ENCODE peak calls at places on chromosomes 13 and 19, in four cellular contexts. T, A, Z and N are unnamed samples.

GRCh38 chr13:44967656-44968451 is 21.4 kb downstream of the NUFIP1 start:
- DNase-seq in A (no peak), Z (no peak), T (no peak), N (no peak)

GRCh38 chr13:73608731-73609485 is 525.3 kb downstream of the KLF12 start:
- DNase-seq in A (no peak), Z (no peak), T (no peak), N (no peak)

GRCh38 chr13:112724788-112725345 is 35.0 kb downstream of the ATP11A start:
- DNase-seq in A (no peak), T (no peak), Z (no peak), N (no peak)

GRCh38 chr19:4007836-4008539 is 452 bp downstream of the PIAS4 start:
- DNase-seq in A (no peak), Z (peak; percentile 40), T (peak; percentile 18), N (no peak)

GRCh38 chr13:33153421-33154381 is 131.9 kb downstream of the STARD13 start:
- DNase-seq in T (peak; percentile 10), Z (no peak), A (no peak), N (no peak)

GRCh38 chr13:75687145-75687763 is 51.1 kb downstream of the LMO7 start:
- DNase-seq in T (peak; percentile 46), Z (no peak), A (no peak), N (no peak)

GRCh38 chr13:58018020-58018419 is 386.5 kb downstream of the PCDH17 start:
- DNase-seq in T (no peak), Z (no peak), A (no peak), N (no peak)

GRCh38 chr13:28820099-28821051 is at the start of gene MTUS2:
- DNase-seq in A (no peak), Z (no peak), T (no peak), N (no peak)

GRCh38 chr13:111561091-111561778 is 240.8 kb downstream of the TEX29 start:
- DNase-seq in T (no peak), A (no peak), Z (no peak), N (no peak)

GRCh38 chr13:96994030-96994848 is at the start of gene OXGR1:
- DNase-seq in T (no peak), A (peak; percentile 78), Z (no peak), N (no peak)

GRCh38 chr13:110546933-110547332 is 14.6 kb downstream of the RAB20 start:
- DNase-seq in Z (peak; percentile 70), A (no peak), T (peak; percentile 80), N (peak; percentile 28)

GRCh38 chr19:46299695-46300094 is 2.9 kb downstream of the HIF3A start:
- DNase-seq in T (no peak), A (no peak), Z (no peak), N (no peak)

GRCh38 chr19:51002542-51003311 is 1.3 kb upstream of the KLK8 start:
- DNase-seq in A (no peak), Z (peak; percentile 9), T (no peak), N (no peak)

GRCh38 chr13:110377178-110378175 is 70.4 kb downstream of the COL4A2 start:
- DNase-seq in T (no peak), Z (no peak), A (no peak), N (no peak)

GRCh38 chr13:61294467-61295186 is 121.0 kb downstream of the PCDH20 start:
- DNase-seq in A (no peak), T (no peak), Z (no peak), N (no peak)

GRCh38 chr13:54750521-54750920 is 1721.9 kb downstream of the OLFM4 start:
- DNase-seq in T (no peak), A (no peak), Z (no peak), N (no peak)

GRCh38 chr13:33937373-33938087 is 119.6 kb downstream of the RFC3 start:
- DNase-seq in A (no peak), Z (no peak), T (peak; percentile 87), N (no peak)

GRCh38 chr13:50403311-50403710 is 388.1 kb downstream of the KCNRG start:
- DNase-seq in Z (no peak), T (peak; percentile 78), A (no peak), N (no peak)
- H3K27ac ChIP-seq in Z (no peak overlapping the region), T (no peak overlapping the region), A (no peak overlapping the region), N (no peak overlapping the region)

DNA sequence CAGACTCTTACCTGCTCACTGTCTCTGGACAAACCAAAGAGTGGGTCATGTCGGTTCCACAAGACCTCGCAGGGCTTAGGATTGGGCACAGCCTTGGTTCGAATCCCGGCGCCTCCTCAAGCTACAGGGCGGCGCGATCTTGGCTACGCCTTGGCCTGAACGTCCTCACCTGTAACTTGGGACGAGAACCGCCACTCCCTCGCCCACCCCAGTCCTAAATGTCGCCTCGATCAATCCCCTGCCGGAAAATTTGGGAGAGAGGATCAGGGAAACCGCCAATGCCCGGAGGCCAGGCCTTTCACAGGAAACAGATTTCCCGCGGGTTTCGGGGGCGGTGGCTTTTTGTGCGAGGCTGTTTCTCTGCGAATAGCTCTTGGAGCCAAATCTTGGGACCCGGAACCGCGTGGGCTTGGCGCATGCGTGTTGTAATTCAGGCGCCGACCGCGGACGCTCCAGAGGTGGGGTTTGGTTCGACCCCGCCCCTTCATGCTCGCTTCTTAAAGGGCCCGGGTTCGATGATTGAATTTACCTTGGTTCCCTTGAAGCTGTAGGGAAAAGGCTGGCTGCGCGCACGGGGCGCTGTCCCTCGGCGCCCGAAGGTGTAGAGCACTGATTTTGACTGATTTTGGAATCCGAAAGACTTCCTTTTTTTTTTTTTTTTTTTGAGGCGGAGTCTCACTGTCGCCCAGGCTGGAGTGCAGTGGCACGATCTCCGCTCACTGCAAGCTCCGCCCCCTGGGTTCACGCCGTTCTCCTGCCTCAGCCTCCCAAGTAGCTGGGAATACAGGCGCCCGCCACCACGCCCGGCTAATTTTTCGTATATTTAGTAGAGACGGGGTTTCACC is at the start of gene NR2C2AP:
- DNase-seq in T (peak; percentile 83), A (peak; percentile 97), Z (peak; percentile 86), N (peak; percentile 32)
- TF ChIP-seq POLR2A in T (peak; percentile 52), A (no peak), Z (no peak), N (no peak)

DNA sequence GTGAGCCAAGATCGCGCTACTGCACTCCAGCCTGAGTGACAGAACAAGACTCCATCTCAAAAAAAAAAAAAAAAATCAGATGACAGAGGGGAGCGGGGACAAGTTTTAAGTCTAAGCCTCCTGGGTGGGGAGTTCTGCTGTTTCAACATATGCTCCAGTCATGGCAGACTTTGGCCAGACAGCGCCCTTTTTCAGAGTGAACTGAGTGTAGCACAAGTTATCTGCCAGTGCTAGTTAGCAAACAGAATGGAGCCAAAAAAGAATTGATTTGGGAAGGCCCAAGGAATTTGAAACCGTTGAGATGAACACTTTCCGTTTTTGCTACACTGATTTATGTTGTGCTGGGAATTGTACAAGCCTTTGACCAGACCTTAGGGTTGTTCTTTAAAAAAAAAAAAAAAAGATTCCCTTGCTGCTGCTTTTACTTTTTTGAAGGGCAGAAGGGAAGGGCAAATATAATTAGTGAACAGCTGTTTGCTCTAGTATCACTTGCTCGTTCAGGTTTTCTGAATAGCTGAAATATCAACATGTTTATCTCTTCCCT is 5.7 kb downstream of the ACTN4 start:
- DNase-seq in A (no peak), Z (no peak), T (peak; percentile 85), N (no peak)
- H3K4me1 ChIP-seq in A (peaks cover 96% of the 10 kb centered on the region), Z (peaks cover 80% of the 10 kb centered on the region), T (peaks cover 77% of the 10 kb centered on the region), N (peaks cover 78% of the 10 kb centered on the region)

DNA sequence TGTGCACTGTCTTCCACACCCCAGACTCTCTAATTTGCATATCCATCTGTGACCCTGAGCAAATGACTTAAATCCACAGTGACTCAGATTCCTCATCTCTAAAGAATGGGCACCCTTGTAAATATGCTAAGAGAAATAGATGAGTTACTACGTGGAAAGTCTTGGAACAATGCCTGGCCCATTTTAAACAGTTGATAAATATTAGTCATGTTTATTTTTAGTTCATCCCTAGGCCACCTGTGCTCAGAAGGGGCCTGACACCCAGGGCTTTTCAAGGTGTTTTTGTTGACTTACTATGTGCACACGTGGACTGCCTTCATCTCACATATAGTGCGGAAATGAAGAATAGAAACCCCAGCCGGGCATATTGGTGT is 806 bp upstream of the PTPRH start:
- DNase-seq in Z (no peak), T (peak; percentile 91), A (no peak), N (no peak)
- H3K27ac ChIP-seq in Z (peak overlapping the region; percentile 38), T (peak overlapping the region; percentile 85), A (no peak overlapping the region), N (peak overlapping the region; percentile 34)

DNA sequence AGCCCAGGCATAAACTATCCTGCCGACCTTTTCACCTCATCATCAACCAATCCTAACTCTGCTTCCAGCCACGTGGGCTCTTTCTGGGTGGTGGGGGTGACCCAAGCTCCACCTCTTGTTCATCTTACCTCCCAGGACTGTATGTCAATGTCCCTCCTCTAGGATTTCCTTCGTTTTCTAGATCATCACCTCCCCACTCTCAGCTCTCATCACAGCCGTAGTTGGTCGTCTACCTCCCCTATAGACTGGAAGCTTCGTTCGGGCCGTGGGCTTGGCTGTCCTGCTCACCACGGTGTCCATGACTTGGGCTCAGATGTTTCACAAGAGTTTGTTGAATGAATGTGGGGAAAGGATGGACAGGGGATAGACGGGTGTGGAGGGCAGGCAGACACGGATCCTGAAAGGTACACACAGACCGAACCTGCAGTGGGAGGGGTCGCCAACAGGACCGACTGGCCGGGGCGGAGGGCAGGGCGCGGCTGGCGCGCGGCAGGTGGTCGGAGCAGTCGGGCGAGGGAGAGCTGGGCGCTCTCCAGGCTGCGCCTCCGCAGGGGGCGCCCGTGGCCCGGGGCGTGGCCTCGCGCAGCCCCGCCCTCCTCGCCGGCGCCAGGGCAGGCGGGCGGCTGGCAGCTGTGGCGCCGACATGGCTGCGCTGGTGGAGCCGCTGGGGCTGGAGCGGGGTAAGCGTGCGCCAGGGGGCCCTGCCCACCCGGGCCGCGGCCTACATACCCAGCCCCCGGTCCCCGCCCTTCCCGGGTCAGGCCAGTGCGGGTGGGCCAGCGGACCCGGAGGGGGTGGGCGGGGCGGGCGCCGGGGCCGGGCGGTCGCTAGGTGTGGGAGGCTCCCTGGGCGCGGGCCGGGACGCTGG is at the start of gene LIN7B:
- DNase-seq in A (no peak), Z (no peak), T (peak; percentile 67), N (no peak)
- TF ChIP-seq POLR2A in A (no peak), Z (no peak), T (peak; percentile 69), N (no peak)

DNA sequence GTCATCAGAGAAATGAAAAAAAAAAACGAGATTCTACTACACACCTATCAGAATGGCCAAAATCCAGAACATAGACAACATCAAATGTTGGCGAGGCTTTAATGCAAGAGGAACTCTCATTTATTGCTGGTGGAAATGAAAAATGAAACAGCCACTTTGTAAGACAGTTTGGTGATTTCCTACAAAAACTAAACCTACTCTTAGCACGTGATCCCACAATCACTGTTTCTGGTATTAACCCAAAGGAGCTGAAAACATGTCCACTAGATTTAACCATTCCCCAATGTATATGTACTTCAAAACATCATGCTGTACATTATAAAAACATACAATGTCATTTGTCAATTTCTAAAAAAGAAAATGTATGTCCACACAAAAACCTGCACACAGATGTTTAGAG is 13.0 kb downstream of the MYCBP2 start:
- DNase-seq in A (no peak), Z (no peak), T (no peak), N (no peak)
- H3K4me1 ChIP-seq in A (peaks cover 35% of the 10 kb centered on the region), Z (peaks cover 23% of the 10 kb centered on the region), T (peaks cover 7% of the 10 kb centered on the region), N (peaks cover 17% of the 10 kb centered on the region)